ENCODE peak calls at places on chromosome 6, in nine cellular contexts. I, X, G, R, J, Q, F, D and W are unnamed samples.

GRCh38 chr6:56528412-56528841 is 114.3 kb downstream of the DST start:
- DNase-seq in Q (no peak), F (peak; percentile 89), G (peak; percentile 1), J (no peak), I (no peak), R (no peak), X (no peak), D (no peak), W (no peak)

GRCh38 chr6:152948150-152948768 is 34.6 kb downstream of the FBXO5 start:
- DNase-seq in F (peak; percentile 20), I (peak; percentile 49), R (no peak), J (peak; percentile 49), D (peak; percentile 54), X (peak; percentile 73), Q (peak; percentile 42), G (peak; percentile 7), W (peak; percentile 18)

GRCh38 chr6:100838011-100838410 is 43.1 kb downstream of the ASCC3 start:
- DNase-seq in J (no peak), Q (no peak), R (no peak), D (no peak), G (no peak), I (no peak), F (no peak), X (no peak), W (no peak)

GRCh38 chr6:46098678-46099077 is 31.1 kb upstream of the ENPP4 start:
- DNase-seq in J (peak; percentile 51), G (no peak), D (peak; percentile 68), Q (no peak), F (no peak), R (no peak), X (no peak), I (no peak), W (no peak)

GRCh38 chr6:33247977-33248642 is 23.6 kb downstream of the VPS52 start:
- DNase-seq in F (peak; percentile 83), Q (peak; percentile 84), I (peak; percentile 81), J (peak; percentile 76), G (peak; percentile 44), R (peak; percentile 67), D (peak; percentile 80), X (peak; percentile 97), W (peak; percentile 55)

GRCh38 chr6:151209071-151209831 is 30.5 kb upstream of the AKAP12 start:
- DNase-seq in D (peak; percentile 24), Q (no peak), F (no peak), I (peak; percentile 54), J (peak; percentile 53), R (no peak), G (peak; percentile 15), X (no peak), W (no peak)

GRCh38 chr6:1871936-1872335 is 262.2 kb downstream of the FOXC1 start:
- DNase-seq in G (no peak), F (no peak), R (no peak), X (peak; percentile 35), J (no peak), D (no peak), I (peak; percentile 33), Q (no peak), W (no peak)

GRCh38 chr6:75272145-75272840 is 12.3 kb downstream of the TMEM30A start:
- DNase-seq in J (no peak), F (no peak), I (no peak), D (no peak), G (no peak), Q (no peak), R (no peak), X (no peak), W (no peak)

GRCh38 chr6:167851349-167851952 is 24.7 kb downstream of the AFDN start:
- DNase-seq in D (no peak), X (no peak), Q (no peak), G (no peak), F (no peak), R (no peak), J (no peak), I (no peak), W (no peak)

GRCh38 chr6:158825951-158826306 is 6.8 kb upstream of the EZR start:
- DNase-seq in X (no peak), J (no peak), D (no peak), Q (peak; percentile 61), R (no peak), G (no peak), F (no peak), I (peak; percentile 39), W (no peak)

GRCh38 chr6:87200469-87201174 is 45.3 kb downstream of the ZNF292 start:
- DNase-seq in R (no peak), F (no peak), I (no peak), G (no peak), J (no peak), X (no peak), Q (no peak), D (no peak), W (no peak)

GRCh38 chr6:136989591-136990578 is 54.9 kb downstream of the IL20RA start:
- DNase-seq in R (no peak), J (no peak), D (no peak), Q (no peak), I (peak; percentile 87), F (no peak), G (no peak), X (peak; percentile 82), W (no peak)

GRCh38 chr6:52284131-52284459 is 447 bp downstream of the MCM3 start:
- DNase-seq in J (no peak), I (peak; percentile 50), R (no peak), Q (peak; percentile 51), D (peak; percentile 67), F (no peak), X (peak; percentile 93), G (no peak), W (no peak)

GRCh38 chr6:147159536-147160374 is 44.5 kb upstream of the STXBP5 start:
- DNase-seq in F (no peak), D (no peak), G (no peak), Q (no peak), X (no peak), I (no peak), R (no peak), J (no peak), W (no peak)

GRCh38 chr6:154241570-154241969 is 115.0 kb downstream of the IPCEF1 start:
- DNase-seq in I (no peak), J (no peak), X (no peak), R (no peak), D (no peak), Q (no peak), F (no peak), G (no peak), W (no peak)

GRCh38 chr6:153125032-153125431 is 6.0 kb downstream of the RGS17 start:
- DNase-seq in Q (no peak), F (no peak), J (no peak), R (no peak), I (no peak), G (no peak), D (no peak), X (no peak), W (no peak)

GRCh38 chr6:2630362-2630761 is 120.4 kb downstream of the MYLK4 start:
- DNase-seq in X (no peak), I (no peak), J (peak; percentile 97), Q (no peak), G (peak; percentile 64), D (peak; percentile 79), R (no peak), F (peak; percentile 81), W (no peak)

GRCh38 chr6:63635563-63636515 is at the start of gene PHF3:
- DNase-seq in X (peak; percentile 95), J (peak; percentile 79), F (no peak), R (peak; percentile 56), D (peak; percentile 91), Q (peak; percentile 95), I (peak; percentile 97), G (peak; percentile 64), W (peak; percentile 86)

GRCh38 chr6:110039996-110040383 is 61.9 kb downstream of the GPR6 start:
- DNase-seq in J (peak; percentile 32), R (no peak), D (no peak), I (no peak), G (no peak), X (peak; percentile 66), F (peak; percentile 30), Q (no peak), W (no peak)

GRCh38 chr6:73236147-73236750 is 11.0 kb upstream of the KHDC1L start:
- DNase-seq in R (no peak), D (no peak), F (peak; percentile 27), I (no peak), J (no peak), G (peak; percentile 21), Q (no peak), X (no peak), W (no peak)

GRCh38 chr6:10414766-10415592 is at the start of gene TFAP2A:
- DNase-seq in Q (no peak), J (no peak), I (no peak), R (no peak), F (no peak), G (peak; percentile 59), X (peak; percentile 95), D (no peak), W (no peak)
- H3K4me3 ChIP-seq in Q (peak within 1 kb of the TSS; percentile 3), J (peak within 1 kb of the TSS; percentile 64), I (no peak within 1 kb of the TSS), R (no peak within 1 kb of the TSS), F (peak within 1 kb of the TSS; percentile 96), G (peak within 1 kb of the TSS; percentile 52), X (peak within 1 kb of the TSS; percentile 54), D (no peak within 1 kb of the TSS), W (no peak within 1 kb of the TSS)

DNA sequence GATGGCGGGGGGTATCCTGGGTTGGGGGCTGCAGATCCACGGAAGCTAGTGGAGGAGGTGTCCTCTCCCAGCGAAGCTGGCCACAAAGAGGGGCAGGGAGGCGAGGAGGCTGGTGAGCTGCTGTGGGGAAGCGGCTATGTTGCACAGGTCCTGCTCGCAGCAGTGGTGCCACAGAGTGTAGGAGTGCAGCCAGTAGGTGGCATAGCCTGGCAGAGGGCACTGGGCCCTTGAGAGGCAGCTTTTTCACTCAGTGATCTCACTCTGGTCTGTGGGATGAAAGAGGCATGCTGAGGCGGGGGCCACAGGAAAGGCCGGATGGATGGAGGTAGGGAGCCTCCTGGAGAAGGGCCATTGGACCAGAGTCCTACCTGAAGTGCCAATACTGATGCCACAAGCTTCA is 2.9 kb upstream of the LY6G6D start:
- DNase-seq in D (no peak), G (peak; percentile 35), X (no peak), I (no peak), F (no peak), R (no peak), J (no peak), Q (no peak), W (no peak)
- TF ChIP-seq REST in D (no peak), G (no peak), X (no peak), I (no peak), F (no peak), R (no peak), J (no peak), Q (no peak), W (no peak)

GRCh38 chr6:81228912-81229540 is 523.5 kb downstream of the TENT5A start:
- DNase-seq in J (no peak), Q (no peak), R (no peak), G (no peak), D (no peak), X (no peak), I (peak; percentile 25), F (no peak), W (no peak)
- H3K4me3 ChIP-seq in J (no peak overlapping the region), Q (no peak overlapping the region), R (no peak overlapping the region), G (no peak overlapping the region), D (no peak overlapping the region), X (no peak overlapping the region), I (no peak overlapping the region), F (no peak overlapping the region), W (no peak overlapping the region)

DNA sequence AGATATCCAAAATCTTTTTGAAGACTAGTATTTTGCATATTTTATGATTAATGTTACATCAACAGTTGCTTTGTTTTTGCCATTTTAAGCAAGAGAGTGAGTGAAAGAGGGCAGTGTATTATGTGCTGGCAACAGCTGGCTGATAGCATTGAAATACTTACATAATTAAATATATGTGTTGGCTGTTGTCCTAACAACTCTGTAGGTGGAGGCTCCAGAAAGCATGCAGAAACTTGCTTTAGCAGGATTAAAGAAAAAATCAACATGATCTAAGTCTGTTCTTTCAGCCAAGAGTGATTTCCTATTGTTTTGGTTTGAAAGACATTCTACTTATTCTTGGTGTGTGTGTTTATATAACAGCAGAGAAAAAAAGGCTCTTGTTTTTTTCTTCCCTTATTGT is 127.5 kb downstream of the CDKAL1 start:
- DNase-seq in F (no peak), G (no peak), Q (no peak), X (peak; percentile 29), J (no peak), I (peak; percentile 15), R (no peak), D (no peak), W (no peak)
- TF ChIP-seq REST in F (no peak), G (no peak), Q (no peak), X (no peak), J (no peak), I (no peak), R (no peak), D (no peak), W (no peak)